ENCODE peak calls at places on chromosomes 5 and 9, in nine cellular contexts. M, W, V, H, F, G, S, Q and A are unnamed samples.

GRCh38 chr5:172450861-172451695 is 3.2 kb downstream of the SH3PXD2B start:
- DNase-seq in M (peak; percentile 47), W (peak; percentile 71), V (peak; percentile 66), H (peak; percentile 92), F (no peak), G (no peak), S (no peak), Q (peak; percentile 67), A (no peak)

GRCh38 chr9:93567271-93567959 is 9.0 kb upstream of the PHF2 start:
- DNase-seq in M (no peak), W (no peak), V (no peak), H (peak; percentile 82), F (no peak), G (no peak), S (no peak), Q (no peak), A (no peak)

GRCh38 chr9:126376311-126376902 is 49.8 kb downstream of the MVB12B start:
- DNase-seq in M (no peak), W (no peak), V (no peak), H (no peak), F (no peak), G (no peak), S (no peak), Q (no peak), A (no peak)

GRCh38 chr5:77518304-77518703 is 26.2 kb upstream of the WDR41 start:
- DNase-seq in M (no peak), W (peak; percentile 7), V (no peak), H (no peak), F (peak; percentile 2), G (no peak), S (no peak), Q (no peak), A (no peak)

GRCh38 chr5:82523633-82524032 is 245.5 kb upstream of the RPS23 start:
- DNase-seq in M (no peak), W (no peak), V (no peak), H (no peak), F (no peak), G (no peak), S (no peak), Q (no peak), A (no peak)

GRCh38 chr9:102507044-102507687 is 488.0 kb upstream of the CYLC2 start:
- DNase-seq in M (no peak), W (no peak), V (no peak), H (no peak), F (no peak), G (no peak), S (no peak), Q (no peak), A (no peak)

GRCh38 chr5:137205237-137205636 is 293.9 kb downstream of the SPOCK1 start:
- DNase-seq in M (no peak), W (no peak), V (no peak), H (no peak), F (no peak), G (no peak), S (no peak), Q (no peak), A (no peak)

GRCh38 chr9:133973111-133973790 is 18.9 kb downstream of the VAV2 start:
- DNase-seq in M (no peak), W (no peak), V (no peak), H (no peak), F (no peak), G (no peak), S (peak; percentile 28), Q (no peak), A (no peak)

GRCh38 chr5:93583525-93583798 is 440 bp downstream of the NR2F1 start:
- DNase-seq in M (no peak), W (no peak), V (no peak), H (no peak), F (peak; percentile 53), G (no peak), S (no peak), Q (no peak), A (no peak)

GRCh38 chr9:126334626-126335621 is 8.3 kb downstream of the MVB12B start:
- DNase-seq in M (no peak), W (no peak), V (no peak), H (peak; percentile 79), F (peak; percentile 33), G (no peak), S (peak; percentile 38), Q (no peak), A (peak; percentile 80)

GRCh38 chr9:137702615-137703379 is 84.0 kb downstream of the EHMT1 start:
- DNase-seq in M (no peak), W (no peak), V (no peak), H (no peak), F (no peak), G (no peak), S (no peak), Q (no peak), A (no peak)

GRCh38 chr5:93225748-93226147 is 355.3 kb downstream of the NR2F1-AS1 start:
- DNase-seq in M (no peak), W (no peak), V (no peak), H (no peak), F (no peak), G (no peak), S (no peak), Q (no peak), A (no peak)

GRCh38 chr9:124894741-124895170 is 32.8 kb downstream of the ARPC5L start:
- DNase-seq in M (no peak), W (no peak), V (no peak), H (no peak), F (peak; percentile 55), G (no peak), S (no peak), Q (peak; percentile 13), A (no peak)

GRCh38 chr5:171619744-171620143 is 165.9 kb upstream of the SMIM23 start:
- DNase-seq in M (no peak), W (no peak), V (no peak), H (peak; percentile 52), F (no peak), G (no peak), S (no peak), Q (no peak), A (no peak)

GRCh38 chr5:171162165-171162564 is 146.9 kb upstream of the TLX3 start:
- DNase-seq in M (no peak), W (no peak), V (no peak), H (no peak), F (no peak), G (no peak), S (no peak), Q (no peak), A (no peak)

GRCh38 chr9:131728961-131729360 is 10.9 kb downstream of the RAPGEF1 start:
- DNase-seq in M (no peak), W (no peak), V (no peak), H (no peak), F (no peak), G (no peak), S (no peak), Q (no peak), A (peak; percentile 27)
- TF ChIP-seq POLR2A in M (no peak), W (no peak), V (no peak), H (no peak), F (no peak), G (peak; percentile 54), S (no peak), Q (no peak), A (no peak)

DNA sequence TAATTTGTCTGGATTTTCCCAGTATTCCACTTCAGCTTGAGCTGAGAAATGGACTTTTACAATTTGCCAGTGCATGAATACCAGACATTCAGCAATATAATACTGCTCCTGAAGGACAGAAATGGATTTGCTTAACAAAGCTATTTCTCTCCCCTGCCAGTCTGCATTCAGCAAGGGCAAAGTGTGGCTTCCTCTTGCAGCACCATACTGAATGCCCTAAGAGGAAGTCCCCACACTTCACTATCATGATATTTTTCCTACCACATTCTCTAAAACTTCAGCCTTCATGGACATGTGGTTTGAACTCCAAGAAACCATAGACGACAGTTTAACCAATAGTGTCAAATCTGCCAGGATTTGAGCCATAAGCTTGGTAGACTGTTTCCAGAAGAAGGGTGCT is 19.8 kb upstream of the TLE4 start:
- DNase-seq in M (no peak), W (no peak), V (no peak), H (no peak), F (no peak), G (no peak), S (no peak), Q (no peak), A (no peak)
- TF ChIP-seq POLR2A in M (no peak), W (no peak), V (no peak), H (no peak), F (no peak), G (no peak), S (no peak), Q (no peak), A (no peak)

GRCh38 chr9:114805670-114806551 is at the start of gene TNFSF15:
- DNase-seq in M (no peak), W (no peak), V (no peak), H (no peak), F (peak; percentile 44), G (peak; percentile 7), S (peak; percentile 28), Q (peak; percentile 41), A (peak; percentile 14)
- TF ChIP-seq POLR2A in M (no peak), W (peak; percentile 13), V (no peak), H (no peak), F (no peak), G (no peak), S (no peak), Q (no peak), A (no peak)

DNA sequence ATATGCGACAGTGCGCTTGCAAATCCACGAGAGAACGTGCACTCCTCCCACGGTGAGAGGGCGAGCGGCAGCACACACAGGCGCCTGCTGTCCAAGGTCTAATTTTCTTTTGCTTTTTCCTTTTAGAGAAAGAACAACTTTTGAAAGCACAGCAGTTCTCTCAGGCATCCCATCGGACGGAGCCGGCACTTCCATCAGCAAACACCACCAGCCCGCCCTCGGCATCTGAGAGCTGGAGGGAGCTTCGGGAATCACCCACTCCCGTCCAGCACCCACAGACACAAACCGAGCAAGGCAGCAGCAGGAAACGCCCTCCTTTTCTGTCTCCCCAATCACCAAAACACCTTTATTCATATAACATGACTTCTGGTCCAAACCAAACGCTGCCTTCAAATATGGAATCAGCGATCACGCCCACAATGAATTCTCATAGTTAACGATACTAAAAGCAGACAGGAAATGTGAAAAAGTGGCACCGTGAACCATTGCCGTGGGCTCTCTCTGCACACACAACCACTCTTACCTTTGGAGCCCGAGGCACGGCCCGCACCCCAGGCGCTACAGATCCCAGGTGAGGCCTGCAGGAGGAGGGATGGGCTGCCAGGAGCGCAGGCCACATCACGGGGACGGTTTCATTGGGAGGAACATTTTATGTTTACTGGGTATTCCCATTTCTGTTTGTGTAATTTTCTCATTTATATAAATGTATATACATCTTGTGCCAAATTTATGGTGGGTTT is 14.2 kb downstream of the LPCAT1 start:
- DNase-seq in M (no peak), W (no peak), V (peak; percentile 5), H (peak; percentile 60), F (no peak), G (no peak), S (no peak), Q (peak; percentile 17), A (no peak)
- TF ChIP-seq POLR2A in M (no peak), W (no peak), V (no peak), H (no peak), F (no peak), G (no peak), S (no peak), Q (no peak), A (no peak)